ENCODE peak calls at places on chromosomes 12 and 14, in six cellular contexts. D, W, F, J, Z and V are unnamed samples.

GRCh38 chr12:62305778-62306177 is 45.6 kb downstream of the USP15 start:
- DNase-seq in D (no peak), W (no peak), F (no peak), J (no peak), Z (no peak), V (no peak)

GRCh38 chr14:105021656-105022275 is 883 bp upstream of the CDCA4 start:
- DNase-seq in D (no peak), W (peak; percentile 44), F (no peak), J (peak; percentile 62), Z (no peak), V (peak; percentile 62)

GRCh38 chr14:99752486-99753121 is 40.6 kb upstream of the EML1 start:
- DNase-seq in D (peak; percentile 84), W (peak; percentile 76), F (no peak), J (no peak), Z (peak; percentile 54), V (no peak)

GRCh38 chr14:90520326-90520725 is 123.5 kb downstream of the CALM1 start:
- DNase-seq in D (no peak), W (no peak), F (no peak), J (no peak), Z (no peak), V (no peak)

GRCh38 chr12:31732926-31733548 is 4.2 kb upstream of the AMN1 start:
- DNase-seq in D (peak; percentile 85), W (peak; percentile 83), F (no peak), J (peak; percentile 70), Z (peak; percentile 95), V (peak; percentile 91)

GRCh38 chr12:11773889-11774677 is 124.6 kb downstream of the ETV6 start:
- DNase-seq in D (no peak), W (no peak), F (no peak), J (no peak), Z (no peak), V (no peak)

GRCh38 chr14:35046751-35047536 is 872 bp downstream of the FAM177A1 start:
- DNase-seq in D (peak; percentile 34), W (peak; percentile 4), F (no peak), J (no peak), Z (peak; percentile 33), V (no peak)

GRCh38 chr12:33427071-33427470 is 12.5 kb downstream of the SYT10 start:
- DNase-seq in D (no peak), W (no peak), F (no peak), J (no peak), Z (peak; percentile 69), V (peak; percentile 52)

GRCh38 chr12:40697566-40698257 is 5.5 kb downstream of the CNTN1 start:
- DNase-seq in D (no peak), W (no peak), F (no peak), J (no peak), Z (peak; percentile 12), V (no peak)

GRCh38 chr14:40697221-40697620 is 909.5 kb upstream of the LRFN5 start:
- DNase-seq in D (peak; percentile 22), W (no peak), F (no peak), J (no peak), Z (no peak), V (no peak)

DNA sequence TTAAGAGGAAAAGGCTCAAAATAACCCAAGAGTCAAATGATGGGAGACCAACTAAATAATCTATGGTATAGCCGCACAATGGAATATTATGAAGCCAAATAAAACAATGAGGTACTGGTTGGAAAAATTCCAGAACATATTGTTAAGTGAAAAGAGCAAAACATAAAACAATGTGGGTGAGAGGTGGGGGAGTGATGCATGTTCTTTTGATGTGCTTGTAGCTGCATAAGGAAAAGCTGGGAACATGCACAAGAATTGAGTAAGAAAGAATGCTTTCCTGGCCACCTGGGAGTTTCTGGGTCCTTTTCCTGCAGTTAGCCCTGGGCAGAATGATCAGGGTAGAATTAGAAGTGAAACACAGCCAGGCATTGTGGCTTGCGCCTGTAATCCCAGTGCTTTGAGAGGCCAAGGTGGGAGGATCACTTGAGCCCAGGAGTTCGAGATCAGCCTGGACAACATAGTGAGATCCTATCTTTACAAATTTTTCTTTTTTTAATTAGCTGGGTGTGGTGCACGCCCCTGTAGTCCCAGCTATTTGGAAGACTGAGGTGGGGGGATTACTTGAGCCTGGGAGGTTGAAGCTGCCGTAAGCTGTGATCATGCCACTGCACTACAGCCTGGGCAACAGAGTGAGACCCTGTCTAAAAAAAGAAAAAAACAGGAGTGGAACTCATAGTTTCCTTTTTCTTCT is 7.9 kb downstream of the ABCB9 start:
- DNase-seq in D (no peak), W (no peak), F (no peak), J (no peak), Z (no peak), V (no peak)
- H3K14ac ChIP-seq in D (no peak overlapping the region), W (no peak overlapping the region), F (no peak overlapping the region), J (no peak overlapping the region), Z (no peak overlapping the region), V (no peak overlapping the region)

GRCh38 chr12:19208456-19208855 is 78.9 kb downstream of the PLEKHA5 start:
- DNase-seq in D (no peak), W (peak; percentile 62), F (no peak), J (no peak), Z (no peak), V (no peak)
- H2BK5ac ChIP-seq in D (no peak overlapping the region), W (no peak overlapping the region), F (no peak overlapping the region), J (no peak overlapping the region), Z (no peak overlapping the region), V (no peak overlapping the region)

DNA sequence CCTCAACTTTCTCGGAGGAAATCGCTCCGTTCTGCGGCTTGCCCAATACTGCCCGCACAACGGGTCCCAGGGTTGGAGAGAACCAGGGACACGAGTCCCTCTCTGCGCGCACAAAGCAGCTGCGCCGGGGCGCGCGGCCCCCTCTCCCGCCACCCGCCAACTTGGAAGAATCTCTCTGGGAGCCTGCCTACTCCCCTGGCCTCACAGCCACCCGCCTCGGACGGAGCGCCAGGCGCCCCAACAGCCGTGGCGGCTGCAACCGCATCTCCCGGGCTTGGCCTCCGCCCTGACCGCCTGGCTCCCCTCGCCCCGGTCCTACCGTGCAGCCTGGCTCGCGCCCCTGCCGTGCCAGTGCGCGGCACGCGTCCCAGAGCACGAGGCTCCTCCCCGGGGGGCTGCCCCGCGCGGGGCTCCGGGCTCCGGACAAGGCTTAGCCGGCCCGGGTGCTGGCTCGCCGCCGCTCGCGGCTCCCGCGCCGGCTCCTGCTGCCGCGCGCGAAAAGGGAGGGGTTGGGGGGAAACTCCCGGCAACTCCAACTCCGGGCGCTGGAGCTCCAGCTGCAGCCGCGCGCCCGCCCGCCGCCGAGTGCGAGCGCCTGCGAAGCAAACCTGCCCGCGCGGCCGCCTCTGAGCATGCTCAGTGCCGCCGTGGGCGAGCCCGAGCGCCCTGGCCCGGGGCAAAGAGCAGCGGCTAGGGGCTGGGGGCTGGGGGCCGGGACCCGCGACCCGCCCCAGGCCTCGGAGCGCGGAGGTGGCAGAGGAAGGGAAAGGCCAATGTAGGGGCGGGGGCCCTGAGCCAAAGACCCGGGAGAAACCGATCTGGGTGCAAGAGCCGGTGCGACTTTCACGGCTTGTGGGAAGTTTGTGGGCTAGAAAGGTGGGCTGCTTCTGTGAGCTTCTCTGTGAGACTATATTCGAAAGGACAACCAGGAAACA is at the start of gene STXBP6:
- DNase-seq in D (peak; percentile 64), W (peak; percentile 65), F (peak; percentile 71), J (peak; percentile 82), Z (peak; percentile 13), V (peak; percentile 68)
- H3K23ac ChIP-seq in D (peak within 1 kb of the TSS; percentile 23), W (peak within 1 kb of the TSS; percentile 39), F (peak within 1 kb of the TSS; percentile 65), J (no peak within 1 kb of the TSS), Z (no peak within 1 kb of the TSS), V (no peak within 1 kb of the TSS)

GRCh38 chr14:96090441-96091148 is 51.4 kb downstream of the C14orf132 start:
- DNase-seq in D (peak; percentile 91), W (peak; percentile 65), F (no peak), J (no peak), Z (peak; percentile 29), V (no peak)
- H3K14ac ChIP-seq in D (no peak overlapping the region), W (no peak overlapping the region), F (no peak overlapping the region), J (no peak overlapping the region), Z (no peak overlapping the region), V (no peak overlapping the region)

GRCh38 chr14:102524451-102525212 is 15.1 kb upstream of the ANKRD9 start:
- DNase-seq in D (peak; percentile 98), W (peak; percentile 98), F (peak; percentile 97), J (peak; percentile 100), Z (peak; percentile 99), V (peak; percentile 100)
- H2BK5ac ChIP-seq in D (no peak overlapping the region), W (peak overlapping the region; percentile 44), F (peak overlapping the region; percentile 83), J (peak overlapping the region; percentile 62), Z (peak overlapping the region; percentile 53), V (no peak overlapping the region)

GRCh38 chr12:117125769-117126168 is 26.6 kb upstream of the TESC start:
- DNase-seq in D (no peak), W (no peak), F (no peak), J (no peak), Z (no peak), V (no peak)

GRCh38 chr12:117126335-117126734 is 27.1 kb upstream of the TESC start:
- DNase-seq in D (no peak), W (no peak), F (no peak), J (no peak), Z (no peak), V (no peak)

GRCh38 chr12:117130806-117131205 is 31.6 kb upstream of the TESC start:
- DNase-seq in D (no peak), W (no peak), F (no peak), J (no peak), Z (no peak), V (no peak)

GRCh38 chr12:117127933-117128823 is 29.0 kb upstream of the TESC start:
- DNase-seq in D (no peak), W (no peak), F (no peak), J (no peak), Z (no peak), V (no peak)

DNA sequence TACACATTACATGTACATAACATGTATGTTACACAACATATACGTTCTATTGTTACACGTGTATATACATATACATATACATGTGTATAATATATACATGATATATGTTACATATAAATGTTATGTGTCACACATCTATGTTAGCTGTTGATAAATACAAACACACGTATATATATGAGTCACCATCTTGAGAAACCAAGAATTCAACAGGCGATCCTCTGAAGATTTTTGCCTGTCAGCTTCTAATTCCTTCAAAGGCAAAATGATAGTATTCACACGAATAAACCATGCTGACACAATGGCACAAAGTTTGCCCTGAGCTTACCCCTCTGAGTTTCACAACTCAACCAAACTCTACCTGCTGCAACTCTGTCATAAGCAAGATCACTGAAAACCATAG is 30.2 kb upstream of the TESC start:
- DNase-seq in D (no peak), W (no peak), F (no peak), J (no peak), Z (peak; percentile 15), V (no peak)
- H3K23ac ChIP-seq in D (no peak overlapping the region), W (no peak overlapping the region), F (no peak overlapping the region), J (no peak overlapping the region), Z (no peak overlapping the region), V (no peak overlapping the region)